ENCODE peak calls at places on chromosomes 3 and 15, in nine cellular contexts. One of them, this sample, is unnamed.

GRCh38 chr3:104779324-104779723 is 587.4 kb upstream of the ALCAM start:
- DNase-seq in A549: no peak
- DNase-seq in fibroblast of pulmonary artery: no peak
- DNase-seq in WTC11: no peak
- DNase-seq in AG10803: no peak
- DNase-seq in mammary epithelial cell: no peak
- DNase-seq in mesothelial cell of epicardium: no peak
- DNase-seq in fibroblast of mammary gland: no peak
- DNase-seq in endodermal cell: no peak
- DNase-seq in this sample: no peak

GRCh38 chr15:53802672-53803071 is 43.2 kb upstream of the WDR72 start:
- DNase-seq in WTC11: no peak
- DNase-seq in AG10803: no peak
- DNase-seq in mesothelial cell of epicardium: no peak
- DNase-seq in A549: no peak
- DNase-seq in endodermal cell: no peak
- DNase-seq in fibroblast of mammary gland: no peak
- DNase-seq in mammary epithelial cell: no peak
- DNase-seq in fibroblast of pulmonary artery: no peak
- DNase-seq in this sample: no peak

GRCh38 chr15:38562278-38562677 is 2.3 kb downstream of the RASGRP1 start:
- DNase-seq in A549: no peak
- DNase-seq in fibroblast of pulmonary artery: no peak
- DNase-seq in fibroblast of mammary gland: no peak
- DNase-seq in AG10803: no peak
- DNase-seq in WTC11: peak; percentile 14
- DNase-seq in mammary epithelial cell: no peak
- DNase-seq in mesothelial cell of epicardium: no peak
- DNase-seq in endodermal cell: peak; percentile 66
- DNase-seq in this sample: no peak

GRCh38 chr15:82312611-82313349 is 36.5 kb downstream of the GOLGA6L10 start:
- DNase-seq in endodermal cell: peak; percentile 64
- DNase-seq in AG10803: peak; percentile 54
- DNase-seq in A549: no peak
- DNase-seq in fibroblast of pulmonary artery: peak; percentile 18
- DNase-seq in WTC11: no peak
- DNase-seq in mesothelial cell of epicardium: no peak
- DNase-seq in mammary epithelial cell: no peak
- DNase-seq in fibroblast of mammary gland: peak; percentile 67
- DNase-seq in this sample: no peak

GRCh38 chr3:30623375-30623774 is 17.0 kb downstream of the TGFBR2 start:
- DNase-seq in endodermal cell: no peak
- DNase-seq in AG10803: no peak
- DNase-seq in mesothelial cell of epicardium: no peak
- DNase-seq in fibroblast of pulmonary artery: no peak
- DNase-seq in WTC11: no peak
- DNase-seq in A549: no peak
- DNase-seq in fibroblast of mammary gland: no peak
- DNase-seq in mammary epithelial cell: no peak
- DNase-seq in this sample: no peak

GRCh38 chr3:23966308-23966707 is 21.2 kb downstream of the NR1D2 start:
- DNase-seq in fibroblast of mammary gland: peak; percentile 31
- DNase-seq in A549: no peak
- DNase-seq in WTC11: no peak
- DNase-seq in mammary epithelial cell: no peak
- DNase-seq in AG10803: peak; percentile 61
- DNase-seq in fibroblast of pulmonary artery: peak; percentile 49
- DNase-seq in mesothelial cell of epicardium: no peak
- DNase-seq in endodermal cell: no peak
- DNase-seq in this sample: no peak

GRCh38 chr3:168197162-168197561 is 101.4 kb upstream of the GOLIM4 start:
- DNase-seq in fibroblast of mammary gland: no peak
- DNase-seq in fibroblast of pulmonary artery: no peak
- DNase-seq in mesothelial cell of epicardium: no peak
- DNase-seq in AG10803: no peak
- DNase-seq in A549: no peak
- DNase-seq in endodermal cell: no peak
- DNase-seq in mammary epithelial cell: no peak
- DNase-seq in WTC11: no peak
- DNase-seq in this sample: no peak

GRCh38 chr3:120839120-120839519 is 68.9 kb upstream of the STXBP5L start:
- DNase-seq in WTC11: no peak
- DNase-seq in A549: no peak
- DNase-seq in fibroblast of mammary gland: no peak
- DNase-seq in mesothelial cell of epicardium: no peak
- DNase-seq in AG10803: no peak
- DNase-seq in fibroblast of pulmonary artery: no peak
- DNase-seq in endodermal cell: no peak
- DNase-seq in mammary epithelial cell: no peak
- DNase-seq in this sample: no peak

GRCh38 chr3:146313411-146314111 is 62.7 kb upstream of the PLSCR4 start:
- DNase-seq in mesothelial cell of epicardium: no peak
- DNase-seq in WTC11: no peak
- DNase-seq in endodermal cell: no peak
- DNase-seq in fibroblast of pulmonary artery: peak; percentile 91
- DNase-seq in mammary epithelial cell: peak; percentile 58
- DNase-seq in AG10803: peak; percentile 92
- DNase-seq in fibroblast of mammary gland: peak; percentile 90
- DNase-seq in A549: peak; percentile 64
- DNase-seq in this sample: no peak

GRCh38 chr3:125150525-125151436 is 61.8 kb downstream of the SLC12A8 start:
- DNase-seq in mesothelial cell of epicardium: no peak
- DNase-seq in WTC11: peak; percentile 78
- DNase-seq in AG10803: no peak
- DNase-seq in endodermal cell: peak; percentile 91
- DNase-seq in mammary epithelial cell: no peak
- DNase-seq in fibroblast of mammary gland: peak; percentile 59
- DNase-seq in A549: peak; percentile 71
- DNase-seq in fibroblast of pulmonary artery: peak; percentile 49
- DNase-seq in this sample: peak; percentile 54
- TF ChIP-seq CTCF in mesothelial cell of epicardium: peak; percentile 27
- TF ChIP-seq CTCF in WTC11: peak; percentile 77
- TF ChIP-seq CTCF in AG10803: peak; percentile 26
- TF ChIP-seq CTCF in endodermal cell: peak; percentile 78
- TF ChIP-seq CTCF in mammary epithelial cell: peak; percentile 67
- TF ChIP-seq CTCF in fibroblast of mammary gland: peak; percentile 65
- TF ChIP-seq CTCF in A549: peak; percentile 40
- TF ChIP-seq CTCF in fibroblast of pulmonary artery: peak; percentile 47
- TF ChIP-seq CTCF in this sample: peak; percentile 61

DNA sequence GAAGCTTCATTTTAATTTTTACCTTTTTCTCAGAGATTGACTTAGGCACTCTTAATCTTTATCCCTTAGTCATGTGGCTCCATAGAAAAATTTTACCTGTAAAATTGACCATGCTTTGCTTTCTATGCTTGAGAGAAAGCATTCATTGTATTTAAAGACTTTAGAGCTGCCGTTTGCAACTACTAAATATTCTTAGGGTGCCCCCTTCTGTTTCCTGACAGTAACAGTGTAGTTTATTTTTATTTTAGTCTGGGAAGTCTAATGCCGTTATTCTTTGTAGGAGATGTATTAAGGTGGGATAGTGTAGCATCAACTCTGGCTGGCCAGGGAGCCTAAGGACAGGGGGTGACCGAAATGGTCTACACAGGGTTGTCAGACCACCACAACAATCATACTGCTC is 84.5 kb upstream of the SYNPR start:
- DNase-seq in A549: no peak
- DNase-seq in AG10803: peak; percentile 38
- DNase-seq in fibroblast of pulmonary artery: peak; percentile 28
- DNase-seq in fibroblast of mammary gland: peak; percentile 50
- DNase-seq in mammary epithelial cell: peak; percentile 9
- DNase-seq in WTC11: no peak
- DNase-seq in endodermal cell: no peak
- DNase-seq in mesothelial cell of epicardium: no peak
- DNase-seq in this sample: no peak
- TF ChIP-seq CTCF in A549: peak; percentile 24
- TF ChIP-seq CTCF in AG10803: peak; percentile 70
- TF ChIP-seq CTCF in fibroblast of pulmonary artery: peak; percentile 33
- TF ChIP-seq CTCF in fibroblast of mammary gland: peak; percentile 61
- TF ChIP-seq CTCF in mammary epithelial cell: peak; percentile 34
- TF ChIP-seq CTCF in WTC11: peak; percentile 46
- TF ChIP-seq CTCF in endodermal cell: peak; percentile 81
- TF ChIP-seq CTCF in mesothelial cell of epicardium: no peak
- TF ChIP-seq CTCF in this sample: peak; percentile 74

DNA sequence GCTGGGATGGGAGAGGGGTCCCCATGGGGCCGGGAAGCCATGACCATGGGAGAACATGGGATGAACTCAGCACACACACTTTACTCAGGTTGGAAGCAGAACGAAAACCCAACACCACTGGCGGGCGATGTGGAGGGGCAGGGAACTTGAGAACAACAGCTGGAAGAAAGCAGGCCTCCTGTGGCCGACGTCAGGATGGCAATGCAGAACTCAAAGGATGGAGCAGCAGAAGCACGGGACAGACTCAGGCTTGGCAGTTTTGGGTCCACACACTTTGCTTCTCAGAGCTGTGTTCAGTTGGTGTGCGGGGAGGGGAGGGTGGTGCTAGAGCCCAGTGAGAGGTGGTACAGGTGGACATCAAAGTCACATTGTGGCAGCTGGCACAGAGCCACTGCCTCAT is 80.7 kb downstream of the SEC22A start:
- DNase-seq in AG10803: no peak
- DNase-seq in fibroblast of mammary gland: no peak
- DNase-seq in WTC11: no peak
- DNase-seq in A549: no peak
- DNase-seq in mesothelial cell of epicardium: no peak
- DNase-seq in endodermal cell: peak; percentile 72
- DNase-seq in fibroblast of pulmonary artery: no peak
- DNase-seq in mammary epithelial cell: no peak
- DNase-seq in this sample: no peak
- TF ChIP-seq CTCF in AG10803: no peak
- TF ChIP-seq CTCF in fibroblast of mammary gland: no peak
- TF ChIP-seq CTCF in WTC11: no peak
- TF ChIP-seq CTCF in A549: no peak
- TF ChIP-seq CTCF in mesothelial cell of epicardium: no peak
- TF ChIP-seq CTCF in endodermal cell: peak; percentile 42
- TF ChIP-seq CTCF in fibroblast of pulmonary artery: no peak
- TF ChIP-seq CTCF in mammary epithelial cell: no peak
- TF ChIP-seq CTCF in this sample: no peak

DNA sequence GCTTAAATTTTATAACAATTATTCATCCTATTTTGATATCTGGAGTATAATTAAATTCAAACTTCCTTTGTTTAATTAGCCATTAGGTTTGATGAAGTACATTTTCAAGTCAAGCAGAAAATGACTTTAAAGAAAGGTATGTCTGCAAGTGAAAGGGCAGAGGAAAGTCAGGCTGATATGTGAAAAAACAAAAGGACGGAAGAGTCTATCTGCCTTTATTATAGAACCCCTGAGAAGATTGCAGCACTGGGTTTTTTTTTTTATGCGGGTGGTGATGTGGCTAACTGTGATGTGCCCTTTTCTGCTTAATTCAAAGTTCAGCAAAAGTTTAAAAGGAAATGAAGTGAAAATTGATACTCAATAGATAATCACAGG is 83.2 kb downstream of the COL8A1 start:
- DNase-seq in WTC11: no peak
- DNase-seq in fibroblast of mammary gland: no peak
- DNase-seq in AG10803: no peak
- DNase-seq in mesothelial cell of epicardium: no peak
- DNase-seq in mammary epithelial cell: no peak
- DNase-seq in fibroblast of pulmonary artery: no peak
- DNase-seq in A549: no peak
- DNase-seq in endodermal cell: no peak
- DNase-seq in this sample: no peak
- TF ChIP-seq CTCF in WTC11: no peak
- TF ChIP-seq CTCF in fibroblast of mammary gland: no peak
- TF ChIP-seq CTCF in AG10803: no peak
- TF ChIP-seq CTCF in mesothelial cell of epicardium: no peak
- TF ChIP-seq CTCF in mammary epithelial cell: no peak
- TF ChIP-seq CTCF in fibroblast of pulmonary artery: no peak
- TF ChIP-seq CTCF in A549: no peak
- TF ChIP-seq CTCF in endodermal cell: no peak
- TF ChIP-seq CTCF in this sample: no peak

DNA sequence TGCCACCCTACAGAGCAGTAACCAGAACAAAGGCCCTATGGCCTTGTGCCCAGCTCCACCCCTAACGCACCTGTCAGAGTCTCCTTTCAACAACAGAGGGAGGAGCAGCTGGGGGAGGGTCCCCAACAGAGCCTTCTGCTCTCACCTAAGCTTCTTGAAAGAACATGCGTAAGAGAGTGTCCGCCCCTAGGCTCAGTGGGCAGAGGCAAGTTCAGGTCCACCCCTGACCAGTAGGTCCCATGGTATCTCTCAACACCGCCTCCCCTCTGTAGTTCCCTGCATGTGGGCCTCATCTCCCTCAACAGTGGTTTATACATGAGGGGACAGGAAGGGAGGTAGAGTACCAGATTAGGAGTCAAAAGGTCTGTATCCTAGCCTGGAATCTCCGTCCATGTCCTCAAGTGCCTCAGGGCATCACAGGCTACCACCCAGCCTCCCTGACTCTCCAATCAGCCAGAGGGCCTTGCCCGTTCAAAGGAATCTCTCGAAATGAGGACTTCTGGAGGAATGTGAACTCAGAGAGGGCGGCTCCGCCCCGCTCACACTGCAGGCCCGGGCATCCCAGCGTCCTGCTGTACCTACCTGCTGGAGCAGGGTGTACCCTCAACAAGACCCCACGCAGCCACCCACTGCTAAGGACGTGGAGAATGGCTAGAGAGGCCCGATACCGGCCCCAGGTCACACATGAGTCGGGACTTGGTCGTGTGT is 680 bp downstream of the POC1A start:
- DNase-seq in mesothelial cell of epicardium: no peak
- DNase-seq in mammary epithelial cell: peak; percentile 46
- DNase-seq in endodermal cell: peak; percentile 85
- DNase-seq in A549: peak; percentile 43
- DNase-seq in AG10803: peak; percentile 30
- DNase-seq in fibroblast of pulmonary artery: no peak
- DNase-seq in fibroblast of mammary gland: peak; percentile 8
- DNase-seq in WTC11: peak; percentile 63
- DNase-seq in this sample: peak; percentile 19
- TF ChIP-seq CTCF in mesothelial cell of epicardium: no peak
- TF ChIP-seq CTCF in mammary epithelial cell: no peak
- TF ChIP-seq CTCF in endodermal cell: peak; percentile 8
- TF ChIP-seq CTCF in A549: no peak
- TF ChIP-seq CTCF in AG10803: no peak
- TF ChIP-seq CTCF in fibroblast of pulmonary artery: no peak
- TF ChIP-seq CTCF in fibroblast of mammary gland: no peak
- TF ChIP-seq CTCF in WTC11: no peak
- TF ChIP-seq CTCF in this sample: no peak

DNA sequence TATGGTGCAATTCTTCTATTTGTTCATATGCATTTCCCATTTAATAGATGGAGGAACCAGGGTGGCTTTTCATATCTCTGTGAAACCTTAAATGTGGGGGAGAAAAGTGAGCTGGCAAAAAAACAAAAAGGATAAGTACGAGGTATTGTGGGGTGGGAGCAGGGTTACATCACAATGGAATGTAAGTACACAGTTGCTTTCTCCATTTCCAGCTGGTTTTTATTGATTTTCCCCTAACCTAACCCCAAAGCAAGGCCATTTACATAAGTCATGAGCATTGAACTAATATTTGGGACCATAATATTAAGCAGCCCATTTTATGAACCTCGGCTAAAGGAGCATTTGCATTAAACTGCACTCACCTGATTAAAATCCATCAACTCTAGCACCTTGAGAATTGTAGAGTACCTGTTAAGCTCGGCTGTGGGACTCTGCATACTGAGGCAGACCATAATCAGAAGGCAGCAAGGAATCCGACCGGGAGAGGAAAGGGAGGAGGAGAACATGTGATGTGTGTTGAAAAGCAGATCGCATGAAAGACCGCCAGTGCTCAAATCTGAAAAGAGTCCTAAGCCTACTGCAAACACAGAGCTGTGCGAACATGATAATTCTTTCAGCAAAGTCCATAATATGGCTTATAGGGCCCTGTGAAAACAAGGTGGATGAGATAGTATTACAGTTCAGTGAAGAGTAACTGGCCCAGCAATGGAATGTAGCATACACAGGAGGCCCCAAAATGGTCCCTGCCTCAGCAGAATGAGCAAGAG is 513.4 kb downstream of the FHIT start:
- DNase-seq in fibroblast of mammary gland: no peak
- DNase-seq in WTC11: no peak
- DNase-seq in endodermal cell: no peak
- DNase-seq in mesothelial cell of epicardium: no peak
- DNase-seq in A549: no peak
- DNase-seq in fibroblast of pulmonary artery: peak; percentile 6
- DNase-seq in AG10803: no peak
- DNase-seq in mammary epithelial cell: no peak
- DNase-seq in this sample: no peak
- TF ChIP-seq CTCF in fibroblast of mammary gland: no peak
- TF ChIP-seq CTCF in WTC11: no peak
- TF ChIP-seq CTCF in endodermal cell: no peak
- TF ChIP-seq CTCF in mesothelial cell of epicardium: no peak
- TF ChIP-seq CTCF in A549: no peak
- TF ChIP-seq CTCF in fibroblast of pulmonary artery: no peak
- TF ChIP-seq CTCF in AG10803: no peak
- TF ChIP-seq CTCF in mammary epithelial cell: no peak
- TF ChIP-seq CTCF in this sample: no peak